ENCODE peak calls at places on chromosome 1, in nine cellular contexts. L, I, T, F, E, S, K, X and H are unnamed samples.
A peak's percentile ranks its signal among the peaks of the same experiment; 100 is the strongest.

GRCh38 chr1:231708394-231708793 is 81.8 kb downstream of the DISC1 start:
- ATAC-seq in F (no peak), I (no peak), L (no peak), S (no peak), E (no peak), K (no peak), T (no peak), X (no peak), H (no peak)

GRCh38 chr1:239879321-239880170 is 212.1 kb upstream of the FMN2 start:
- ATAC-seq in F (no peak), E (no peak), K (no peak), S (no peak), T (no peak), L (no peak), X (no peak), I (no peak), H (no peak)

GRCh38 chr1:54125671-54126070 is 27.1 kb downstream of the CDCP2 start:
- ATAC-seq in I (no peak), E (peak; percentile 83), F (peak; percentile 60), T (peak; percentile 18), L (no peak), X (no peak), S (no peak), K (peak; percentile 52), H (no peak)

GRCh38 chr1:68378296-68379084 is 71.3 kb downstream of the RPE65 start:
- ATAC-seq in I (no peak), F (no peak), E (no peak), K (no peak), X (no peak), T (no peak), L (no peak), S (no peak), H (no peak)

GRCh38 chr1:182447660-182448059 is 2.3 kb upstream of the RGSL1 start:
- ATAC-seq in K (no peak), I (no peak), X (no peak), T (no peak), F (no peak), S (no peak), L (no peak), E (peak; percentile 74), H (no peak)

GRCh38 chr1:200710166-200710565 is 28.5 kb upstream of the CAMSAP2 start:
- ATAC-seq in T (no peak), X (no peak), K (no peak), F (no peak), E (no peak), I (no peak), S (no peak), L (no peak), H (no peak)

GRCh38 chr1:46406881-46407608 is 12.9 kb downstream of the FAAH start:
- ATAC-seq in S (no peak), E (no peak), T (no peak), I (no peak), X (no peak), K (no peak), F (no peak), L (no peak), H (no peak)

GRCh38 chr1:63916485-63917360 is 142.9 kb downstream of the ROR1 start:
- ATAC-seq in I (no peak), K (no peak), L (no peak), T (peak; percentile 62), S (no peak), F (peak; percentile 75), X (no peak), E (no peak), H (no peak)

GRCh38 chr1:162151900-162152829 is 82.7 kb downstream of the NOS1AP start:
- ATAC-seq in K (peak; percentile 90), T (peak; percentile 25), E (peak; percentile 95), L (no peak), X (no peak), S (no peak), F (peak; percentile 61), I (no peak), H (no peak)

GRCh38 chr1:164823486-164824279 is 264.7 kb downstream of the PBX1 start:
- ATAC-seq in S (no peak), X (no peak), F (peak; percentile 35), K (no peak), T (peak; percentile 32), E (no peak), I (no peak), L (peak; percentile 87), H (no peak)